ENCODE peak calls at places on chromosomes 11 and 22, in six cellular contexts. One of them, this sample, is unnamed.

GRCh38 chr22:44680481-44680894 is 21.5 kb upstream of the PRR5 start:
- DNase-seq in GM23338: no peak
- DNase-seq in HCT116: no peak
- DNase-seq in PC-3: no peak
- DNase-seq in IMR-90: no peak
- DNase-seq in MM.1S: no peak
- DNase-seq in this sample: no peak

GRCh38 chr11:129202646-129203045 is 10.5 kb upstream of the ARHGAP32 start:
- DNase-seq in GM23338: no peak
- DNase-seq in HCT116: no peak
- DNase-seq in PC-3: no peak
- DNase-seq in IMR-90: no peak
- DNase-seq in MM.1S: no peak
- DNase-seq in this sample: no peak

GRCh38 chr11:78647986-78648875 is 73.6 kb upstream of the NARS2 start:
- DNase-seq in GM23338: no peak
- DNase-seq in HCT116: no peak
- DNase-seq in PC-3: no peak
- DNase-seq in IMR-90: no peak
- DNase-seq in MM.1S: no peak
- DNase-seq in this sample: no peak

GRCh38 chr11:132772712-132773545 is 759.4 kb downstream of the OPCML start:
- DNase-seq in GM23338: no peak
- DNase-seq in HCT116: no peak
- DNase-seq in PC-3: no peak
- DNase-seq in IMR-90: no peak
- DNase-seq in MM.1S: no peak
- DNase-seq in this sample: no peak

GRCh38 chr11:113618360-113618759 is 87.7 kb downstream of the TMPRSS5 start:
- DNase-seq in GM23338: no peak
- DNase-seq in HCT116: no peak
- DNase-seq in PC-3: peak; percentile 98
- DNase-seq in IMR-90: peak; percentile 10
- DNase-seq in MM.1S: no peak
- DNase-seq in this sample: no peak

GRCh38 chr11:118436639-118437045 is 350 bp downstream of the KMT2A start:
- DNase-seq in GM23338: peak; percentile 18
- DNase-seq in HCT116: no peak
- DNase-seq in PC-3: peak; percentile 15
- DNase-seq in IMR-90: peak; percentile 21
- DNase-seq in MM.1S: peak; percentile 20
- DNase-seq in this sample: no peak

GRCh38 chr11:34363363-34364084 is 5.7 kb upstream of the ABTB2 start:
- DNase-seq in GM23338: no peak
- DNase-seq in HCT116: no peak
- DNase-seq in PC-3: no peak
- DNase-seq in IMR-90: no peak
- DNase-seq in MM.1S: no peak
- DNase-seq in this sample: no peak

GRCh38 chr11:8356731-8357504 is 93.2 kb upstream of the LMO1 start:
- DNase-seq in GM23338: no peak
- DNase-seq in HCT116: no peak
- DNase-seq in PC-3: no peak
- DNase-seq in IMR-90: no peak
- DNase-seq in MM.1S: no peak
- DNase-seq in this sample: no peak

GRCh38 chr11:30110691-30111090 is 93.9 kb upstream of the KCNA4 start:
- DNase-seq in GM23338: no peak
- DNase-seq in HCT116: no peak
- DNase-seq in PC-3: no peak
- DNase-seq in IMR-90: no peak
- DNase-seq in MM.1S: no peak
- DNase-seq in this sample: no peak

GRCh38 chr11:19890308-19890707 is 177.7 kb downstream of the NAV2 start:
- DNase-seq in GM23338: no peak
- DNase-seq in HCT116: no peak
- DNase-seq in PC-3: peak; percentile 71
- DNase-seq in IMR-90: peak; percentile 88
- DNase-seq in MM.1S: no peak
- DNase-seq in this sample: no peak

GRCh38 chr11:61999141-61999975 is 31.9 kb upstream of the FTH1 start:
- DNase-seq in GM23338: no peak
- DNase-seq in HCT116: no peak
- DNase-seq in PC-3: no peak
- DNase-seq in IMR-90: no peak
- DNase-seq in MM.1S: no peak
- DNase-seq in this sample: no peak

GRCh38 chr11:93870616-93871015 is 20.2 kb upstream of the VSTM5 start:
- DNase-seq in GM23338: no peak
- DNase-seq in HCT116: no peak
- DNase-seq in PC-3: no peak
- DNase-seq in IMR-90: no peak
- DNase-seq in MM.1S: no peak
- DNase-seq in this sample: no peak

GRCh38 chr11:82775736-82776346 is 42.2 kb upstream of the FAM181B start:
- DNase-seq in GM23338: peak; percentile 81
- DNase-seq in HCT116: peak; percentile 36
- DNase-seq in PC-3: peak; percentile 89
- DNase-seq in IMR-90: peak; percentile 47
- DNase-seq in MM.1S: peak; percentile 80
- DNase-seq in this sample: no peak

GRCh38 chr22:33051960-33052839 is 6.0 kb downstream of the SYN3 start:
- DNase-seq in GM23338: peak; percentile 88
- DNase-seq in HCT116: no peak
- DNase-seq in PC-3: no peak
- DNase-seq in IMR-90: no peak
- DNase-seq in MM.1S: no peak
- DNase-seq in this sample: no peak

GRCh38 chr11:18014876-18015275 is 2.0 kb upstream of the SERGEF start:
- DNase-seq in GM23338: no peak
- DNase-seq in HCT116: no peak
- DNase-seq in PC-3: no peak
- DNase-seq in IMR-90: no peak
- DNase-seq in MM.1S: no peak
- DNase-seq in this sample: no peak

GRCh38 chr11:119590651-119591308 is 138.2 kb downstream of the NECTIN1 start:
- DNase-seq in GM23338: peak; percentile 92
- DNase-seq in HCT116: no peak
- DNase-seq in PC-3: peak; percentile 97
- DNase-seq in IMR-90: no peak
- DNase-seq in MM.1S: no peak
- DNase-seq in this sample: peak; percentile 81

GRCh38 chr22:50710886-50711285 is 27.1 kb upstream of the ACR start:
- DNase-seq in GM23338: no peak
- DNase-seq in HCT116: no peak
- DNase-seq in PC-3: no peak
- DNase-seq in IMR-90: no peak
- DNase-seq in MM.1S: no peak
- DNase-seq in this sample: no peak

GRCh38 chr11:96332236-96332761 is 10.7 kb downstream of the MAML2 start:
- DNase-seq in GM23338: peak; percentile 25
- DNase-seq in HCT116: no peak
- DNase-seq in PC-3: no peak
- DNase-seq in IMR-90: no peak
- DNase-seq in MM.1S: no peak
- DNase-seq in this sample: no peak
- H2AFZ ChIP-seq in GM23338: peak overlapping the region; percentile 30
- H2AFZ ChIP-seq in HCT116: no peak overlapping the region
- H2AFZ ChIP-seq in PC-3: no peak overlapping the region
- H2AFZ ChIP-seq in IMR-90: no peak overlapping the region
- H2AFZ ChIP-seq in MM.1S: no peak overlapping the region
- H2AFZ ChIP-seq in this sample: no peak overlapping the region

GRCh38 chr11:106585061-106585460 is 433.2 kb downstream of the GUCY1A2 start:
- DNase-seq in GM23338: peak; percentile 63
- DNase-seq in HCT116: no peak
- DNase-seq in PC-3: peak; percentile 77
- DNase-seq in IMR-90: peak; percentile 51
- DNase-seq in MM.1S: no peak
- DNase-seq in this sample: no peak
- TF ChIP-seq CTCF in GM23338: peak; percentile 77
- TF ChIP-seq CTCF in HCT116: peak; percentile 31
- TF ChIP-seq CTCF in PC-3: peak; percentile 88
- TF ChIP-seq CTCF in IMR-90: peak; percentile 70
- TF ChIP-seq CTCF in MM.1S: peak; percentile 27
- TF ChIP-seq CTCF in this sample: peak; percentile 55

GRCh38 chr22:35430897-35431322 is 31.0 kb downstream of the MCM5 start:
- DNase-seq in GM23338: peak; percentile 90
- DNase-seq in HCT116: peak; percentile 32
- DNase-seq in PC-3: peak; percentile 83
- DNase-seq in IMR-90: peak; percentile 96
- DNase-seq in MM.1S: peak; percentile 57
- DNase-seq in this sample: peak; percentile 40
- H2AFZ ChIP-seq in GM23338: no peak overlapping the region
- H2AFZ ChIP-seq in HCT116: no peak overlapping the region
- H2AFZ ChIP-seq in PC-3: no peak overlapping the region
- H2AFZ ChIP-seq in IMR-90: peak overlapping the region; percentile 76
- H2AFZ ChIP-seq in MM.1S: no peak overlapping the region
- H2AFZ ChIP-seq in this sample: peak overlapping the region; percentile 47

GRCh38 chr11:73478737-73479347 is 102.6 kb downstream of the RELT start:
- DNase-seq in GM23338: peak; percentile 81
- DNase-seq in HCT116: peak; percentile 26
- DNase-seq in PC-3: peak; percentile 74
- DNase-seq in IMR-90: peak; percentile 42
- DNase-seq in MM.1S: peak; percentile 21
- DNase-seq in this sample: no peak
- TF ChIP-seq CTCF in GM23338: peak; percentile 82
- TF ChIP-seq CTCF in HCT116: peak; percentile 54
- TF ChIP-seq CTCF in PC-3: peak; percentile 98
- TF ChIP-seq CTCF in IMR-90: peak; percentile 74
- TF ChIP-seq CTCF in MM.1S: peak; percentile 76
- TF ChIP-seq CTCF in this sample: peak; percentile 83

GRCh38 chr11:66851251-66851620 is 5.6 kb upstream of the LRFN4 start:
- DNase-seq in GM23338: no peak
- DNase-seq in HCT116: no peak
- DNase-seq in PC-3: no peak
- DNase-seq in IMR-90: no peak
- DNase-seq in MM.1S: no peak
- DNase-seq in this sample: no peak
- H2AFZ ChIP-seq in GM23338: no peak overlapping the region
- H2AFZ ChIP-seq in HCT116: no peak overlapping the region
- H2AFZ ChIP-seq in PC-3: no peak overlapping the region
- H2AFZ ChIP-seq in IMR-90: no peak overlapping the region
- H2AFZ ChIP-seq in MM.1S: peak overlapping the region; percentile 51
- H2AFZ ChIP-seq in this sample: no peak overlapping the region

This sample was measured in keratinocyte.